ENCODE peak calls at places on chromosomes 12 and 14, in four cellular contexts. One of them, this sample, is unnamed.

GRCh38 chr12:103455020-103455763 is 40.6 kb downstream of the C12orf42 start:
- DNase-seq in left lung: no peak
- DNase-seq in tibial artery: no peak
- DNase-seq in keratinocyte: no peak
- DNase-seq in this sample: no peak

GRCh38 chr12:78963439-78964222 is 99.1 kb downstream of the SYT1 start:
- DNase-seq in tibial artery: no peak
- DNase-seq in keratinocyte: no peak
- DNase-seq in left lung: no peak
- DNase-seq in this sample: no peak

GRCh38 chr14:74913986-74914573 is 9.0 kb downstream of the RPS6KL1 start:
- DNase-seq in tibial artery: peak
- DNase-seq in keratinocyte: no peak
- DNase-seq in left lung: no peak
- DNase-seq in this sample: peak

GRCh38 chr12:104615048-104615561 is 158.4 kb downstream of the CHST11 start:
- DNase-seq in left lung: no peak
- DNase-seq in keratinocyte: no peak
- DNase-seq in tibial artery: peak
- DNase-seq in this sample: peak

GRCh38 chr14:96584199-96584906 is 82.2 kb downstream of the PAPOLA start:
- DNase-seq in keratinocyte: no peak
- DNase-seq in tibial artery: no peak
- DNase-seq in left lung: no peak
- DNase-seq in this sample: peak

GRCh38 chr12:47725893-47726292 is 603 bp upstream of the ENDOU start:
- DNase-seq in tibial artery: no peak
- DNase-seq in left lung: no peak
- DNase-seq in keratinocyte: no peak
- DNase-seq in this sample: no peak

GRCh38 chr14:32403688-32404087 is 74.6 kb downstream of the AKAP6 start:
- DNase-seq in keratinocyte: no peak
- DNase-seq in tibial artery: no peak
- DNase-seq in left lung: no peak
- DNase-seq in this sample: no peak

GRCh38 chr14:99938376-99938775 is 126.8 kb upstream of the EVL start:
- DNase-seq in keratinocyte: no peak
- DNase-seq in tibial artery: no peak
- DNase-seq in left lung: no peak
- DNase-seq in this sample: no peak

GRCh38 chr14:71751264-71751663 is 181.0 kb upstream of the RGS6 start:
- DNase-seq in left lung: no peak
- DNase-seq in keratinocyte: no peak
- DNase-seq in tibial artery: no peak
- DNase-seq in this sample: no peak

GRCh38 chr14:36981832-36982528 is 190.4 kb downstream of the SLC25A21 start:
- DNase-seq in keratinocyte: no peak
- DNase-seq in left lung: no peak
- DNase-seq in tibial artery: no peak
- DNase-seq in this sample: no peak

GRCh38 chr14:93952829-93953228 is 23.5 kb downstream of the ASB2 start:
- DNase-seq in left lung: peak
- DNase-seq in keratinocyte: no peak
- DNase-seq in tibial artery: no peak
- DNase-seq in this sample: no peak

GRCh38 chr14:81465507-81466228 is 65.5 kb upstream of the STON2 start:
- DNase-seq in keratinocyte: no peak
- DNase-seq in left lung: no peak
- DNase-seq in tibial artery: no peak
- DNase-seq in this sample: no peak

GRCh38 chr14:72888202-72888601 is 5.7 kb downstream of the DPF3 start:
- DNase-seq in tibial artery: no peak
- DNase-seq in keratinocyte: no peak
- DNase-seq in left lung: no peak
- DNase-seq in this sample: no peak

GRCh38 chr14:20848316-20848954 is 42.8 kb upstream of the RNASE3 start:
- DNase-seq in keratinocyte: no peak
- DNase-seq in left lung: no peak
- DNase-seq in tibial artery: no peak
- DNase-seq in this sample: no peak

GRCh38 chr14:36254020-36254614 is 66.3 kb downstream of the MBIP start:
- DNase-seq in keratinocyte: no peak
- DNase-seq in tibial artery: no peak
- DNase-seq in left lung: no peak
- DNase-seq in this sample: no peak

GRCh38 chr14:23916446-23916845 is 37.1 kb upstream of the DHRS4 start:
- DNase-seq in keratinocyte: no peak
- DNase-seq in tibial artery: no peak
- DNase-seq in left lung: no peak
- DNase-seq in this sample: no peak

GRCh38 chr12:74111688-74112360 is 425.8 kb upstream of the ATXN7L3B start:
- DNase-seq in keratinocyte: peak
- DNase-seq in left lung: no peak
- DNase-seq in tibial artery: no peak
- DNase-seq in this sample: no peak

GRCh38 chr14:100898935-100899840 is 4.3 kb downstream of the RTL1 start:
- DNase-seq in tibial artery: peak
- DNase-seq in keratinocyte: no peak
- DNase-seq in left lung: peak
- DNase-seq in this sample: peak

GRCh38 chr12:92075425-92075891 is 70.2 kb downstream of the BTG1 start:
- DNase-seq in keratinocyte: no peak
- DNase-seq in left lung: no peak
- DNase-seq in tibial artery: no peak
- DNase-seq in this sample: no peak

GRCh38 chr12:6773662-6774351 is 1.5 kb downstream of the LAG3 start:
- DNase-seq in keratinocyte: no peak
- DNase-seq in tibial artery: no peak
- DNase-seq in left lung: no peak
- DNase-seq in this sample: no peak

GRCh38 chr14:100416921-100417451 is 93.8 kb downstream of the SLC25A47 start:
- DNase-seq in keratinocyte: no peak
- DNase-seq in left lung: no peak
- DNase-seq in tibial artery: no peak
- DNase-seq in this sample: no peak

GRCh38 chr14:57865450-57866198 is at the start of gene SLC35F4:
- DNase-seq in left lung: peak
- DNase-seq in keratinocyte: no peak
- DNase-seq in tibial artery: peak
- DNase-seq in this sample: no peak

GRCh38 chr14:52023518-52023917 is 34.2 kb downstream of the RTRAF start:
- DNase-seq in tibial artery: no peak
- DNase-seq in left lung: no peak
- DNase-seq in keratinocyte: no peak
- DNase-seq in this sample: no peak

GRCh38 chr14:75831971-75832370 is 149.8 kb downstream of the TGFB3 start:
- DNase-seq in tibial artery: no peak
- DNase-seq in left lung: no peak
- DNase-seq in keratinocyte: no peak
- DNase-seq in this sample: no peak

GRCh38 chr12:84842406-84843013 is 70.1 kb downstream of the SLC6A15 start:
- DNase-seq in left lung: no peak
- DNase-seq in keratinocyte: no peak
- DNase-seq in tibial artery: no peak
- DNase-seq in this sample: no peak

GRCh38 chr14:88551936-88552565 is 2.8 kb downstream of the PTPN21 start:
- DNase-seq in tibial artery: no peak
- DNase-seq in left lung: no peak
- DNase-seq in keratinocyte: no peak
- DNase-seq in this sample: no peak

GRCh38 chr14:80213602-80214001 is 2.3 kb upstream of the DIO2 start:
- DNase-seq in tibial artery: no peak
- DNase-seq in keratinocyte: no peak
- DNase-seq in left lung: no peak
- DNase-seq in this sample: no peak

GRCh38 chr12:117707861-117708260 is 260.9 kb downstream of the KSR2 start:
- DNase-seq in keratinocyte: no peak
- DNase-seq in tibial artery: no peak
- DNase-seq in left lung: no peak
- DNase-seq in this sample: no peak

GRCh38 chr12:18468521-18469075 is 207.3 kb downstream of the PIK3C2G start:
- DNase-seq in tibial artery: no peak
- DNase-seq in keratinocyte: peak
- DNase-seq in left lung: no peak
- DNase-seq in this sample: no peak

GRCh38 chr14:104882325-104882973 is 17.4 kb downstream of the CEP170B start:
- DNase-seq in left lung: peak
- DNase-seq in tibial artery: no peak
- DNase-seq in keratinocyte: peak
- DNase-seq in this sample: no peak

GRCh38 chr12:33514893-33515292 is 75.3 kb upstream of the SYT10 start:
- DNase-seq in keratinocyte: no peak
- DNase-seq in left lung: no peak
- DNase-seq in tibial artery: no peak
- DNase-seq in this sample: no peak
- TF ChIP-seq CTCF in keratinocyte: no peak
- TF ChIP-seq CTCF in left lung: no peak
- TF ChIP-seq CTCF in tibial artery: no peak
- TF ChIP-seq CTCF in this sample: no peak

DNA sequence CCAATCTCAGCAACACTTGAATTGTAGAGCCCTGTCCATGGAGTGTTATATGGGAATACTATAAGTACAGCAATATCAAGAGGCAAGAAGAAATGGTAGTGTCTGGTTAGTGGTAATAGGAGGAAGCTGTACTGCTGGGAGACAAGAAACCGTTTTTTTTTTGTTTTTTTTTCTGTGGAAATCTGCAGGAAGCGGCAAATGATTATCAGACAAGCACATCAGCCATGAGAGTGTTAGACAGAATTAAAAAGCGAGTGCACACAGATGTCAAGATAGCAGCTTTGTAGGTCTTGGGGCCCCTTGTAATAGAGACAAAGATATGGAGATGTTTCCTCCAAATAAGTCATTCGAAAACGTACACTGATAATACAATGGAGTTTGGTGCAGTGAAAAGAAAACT is 6.7 kb downstream of the TESPA1 start:
- DNase-seq in left lung: no peak
- DNase-seq in tibial artery: no peak
- DNase-seq in keratinocyte: no peak
- DNase-seq in this sample: no peak
- H3K4me3 ChIP-seq in left lung: no peak
- H3K4me3 ChIP-seq in tibial artery: no peak
- H3K4me3 ChIP-seq in keratinocyte: no peak
- H3K4me3 ChIP-seq in this sample: no peak

GRCh38 chr12:95102916-95103671 is 29.7 kb upstream of the NR2C1 start:
- DNase-seq in left lung: no peak
- DNase-seq in tibial artery: no peak
- DNase-seq in keratinocyte: peak
- DNase-seq in this sample: no peak

GRCh38 chr12:95104919-95105452 is 31.6 kb upstream of the NR2C1 start:
- DNase-seq in left lung: no peak
- DNase-seq in keratinocyte: no peak
- DNase-seq in tibial artery: no peak
- DNase-seq in this sample: no peak

DNA sequence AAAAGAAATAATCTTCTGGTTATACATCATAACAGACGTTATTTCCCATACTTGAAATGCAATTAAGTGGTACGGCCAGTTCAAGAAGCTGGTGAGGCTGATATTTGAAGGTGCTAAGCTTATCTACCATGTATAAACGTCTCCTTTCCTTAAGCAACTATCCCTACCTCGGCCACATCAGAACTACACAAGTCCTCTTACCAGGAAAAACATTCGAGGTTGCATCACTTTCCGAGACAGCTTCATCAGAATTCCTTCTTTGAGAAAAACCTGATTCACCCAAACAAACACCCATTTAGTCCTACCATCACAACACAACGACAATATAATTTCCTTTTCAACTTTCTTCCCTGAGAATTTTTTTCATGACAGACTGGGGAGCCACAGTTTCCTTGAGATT is 33.9 kb upstream of the NR2C1 start:
- DNase-seq in tibial artery: no peak
- DNase-seq in keratinocyte: no peak
- DNase-seq in left lung: no peak
- DNase-seq in this sample: no peak
- H3K27ac ChIP-seq in tibial artery: no peak
- H3K27ac ChIP-seq in keratinocyte: no peak
- H3K27ac ChIP-seq in left lung: no peak
- H3K27ac ChIP-seq in this sample: no peak

GRCh38 chr12:106908561-106908960 is 47.1 kb upstream of the TMEM263 start:
- DNase-seq in keratinocyte: no peak
- DNase-seq in left lung: no peak
- DNase-seq in tibial artery: no peak
- DNase-seq in this sample: no peak

GRCh38 chr12:106906715-106907114 is 49.0 kb upstream of the TMEM263 start:
- DNase-seq in tibial artery: no peak
- DNase-seq in left lung: no peak
- DNase-seq in keratinocyte: no peak
- DNase-seq in this sample: no peak

GRCh38 chr12:106910202-106910601 is 45.5 kb upstream of the TMEM263 start:
- DNase-seq in left lung: no peak
- DNase-seq in keratinocyte: no peak
- DNase-seq in tibial artery: no peak
- DNase-seq in this sample: no peak

GRCh38 chr12:106907846-106908245 is 47.9 kb upstream of the TMEM263 start:
- DNase-seq in left lung: no peak
- DNase-seq in keratinocyte: no peak
- DNase-seq in tibial artery: no peak
- DNase-seq in this sample: no peak

DNA sequence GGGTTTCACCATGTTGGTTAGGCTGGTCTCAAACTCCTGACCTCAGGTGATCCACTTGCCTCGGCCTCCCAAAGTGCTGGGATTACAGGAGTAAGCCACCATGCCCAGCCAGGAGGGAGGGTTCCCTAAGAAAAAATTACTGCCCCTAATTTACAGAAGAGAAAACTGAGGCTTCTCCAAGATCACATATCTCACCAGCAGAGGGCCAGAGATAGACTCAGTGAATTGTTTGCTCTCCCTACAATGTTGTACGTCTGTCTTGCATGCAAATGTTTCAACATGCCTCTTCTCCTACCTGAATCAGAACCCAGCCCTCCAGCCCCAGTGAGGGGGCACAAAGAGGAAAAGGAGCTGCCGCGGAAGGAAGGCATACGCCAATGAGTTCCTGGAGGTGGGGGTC is 48.3 kb upstream of the TMEM263 start:
- DNase-seq in keratinocyte: no peak
- DNase-seq in left lung: no peak
- DNase-seq in tibial artery: no peak
- DNase-seq in this sample: no peak
- TF ChIP-seq CTCF in keratinocyte: no peak
- TF ChIP-seq CTCF in left lung: no peak
- TF ChIP-seq CTCF in tibial artery: no peak
- TF ChIP-seq CTCF in this sample: no peak